ENCODE peak calls at places on chromosomes 11 and 22, in eight cellular contexts. H, C, U, R, T, F, L and A are unnamed samples.
A peak's percentile ranks its signal among the peaks of the same experiment; 100 is the strongest.

GRCh38 chr11:28009383-28009782 is 98.6 kb downstream of the KIF18A start:
- DNase-seq in C (peak; percentile 29), F (no peak), L (no peak), H (no peak), R (no peak), U (no peak), T (no peak), A (no peak)

GRCh38 chr11:85589373-85589772 is 37.8 kb downstream of the DLG2 start:
- DNase-seq in H (no peak), F (no peak), R (no peak), C (no peak), L (no peak), T (no peak), U (no peak), A (no peak)

GRCh38 chr11:453564-453963 is 3.5 kb downstream of the PTDSS2 start:
- DNase-seq in C (no peak), F (no peak), H (no peak), L (no peak), U (no peak), R (no peak), T (no peak), A (no peak)

GRCh38 chr11:121611242-121611641 is 158.5 kb upstream of the SORL1-AS1 start:
- DNase-seq in C (no peak), R (no peak), F (no peak), H (no peak), U (no peak), L (no peak), T (no peak), A (no peak)

GRCh38 chr11:130726234-130726559 is 190.1 kb downstream of the SNX19 start:
- DNase-seq in T (peak; percentile 24), U (no peak), H (peak; percentile 28), F (peak; percentile 51), C (no peak), L (peak; percentile 13), R (peak; percentile 36), A (peak; percentile 48)

GRCh38 chr22:24594569-24595120 is 1.8 kb upstream of the LRRC75B start:
- DNase-seq in U (no peak), L (no peak), R (no peak), T (no peak), C (no peak), H (no peak), F (no peak), A (no peak)

GRCh38 chr11:68337399-68337835 is 25.0 kb downstream of the LRP5 start:
- DNase-seq in T (no peak), R (no peak), F (no peak), U (no peak), L (no peak), C (no peak), H (no peak), A (no peak)

GRCh38 chr11:15349413-15349812 is 234.7 kb downstream of the INSC start:
- DNase-seq in R (no peak), U (no peak), C (no peak), T (no peak), H (no peak), L (no peak), F (no peak), A (no peak)

GRCh38 chr11:18588297-18589252 is at the start of gene UEVLD:
- DNase-seq in C (peak; percentile 93), H (peak; percentile 82), T (peak; percentile 88), R (peak; percentile 94), U (peak; percentile 74), F (peak; percentile 94), L (peak; percentile 91), A (peak; percentile 89)

GRCh38 chr22:30802202-30803166 is 107.8 kb downstream of the OSBP2 start:
- DNase-seq in U (peak; percentile 62), R (peak; percentile 96), C (peak; percentile 83), F (peak; percentile 84), L (peak; percentile 86), T (peak; percentile 55), H (peak; percentile 77), A (peak; percentile 86)

GRCh38 chr11:76589945-76590630 is 80.5 kb downstream of the LRRC32 start:
- DNase-seq in U (no peak), C (no peak), H (no peak), R (no peak), L (no peak), T (no peak), F (no peak), A (no peak)

GRCh38 chr11:26960265-26960664 is 33.6 kb upstream of the FIBIN start:
- DNase-seq in L (no peak), R (no peak), T (no peak), U (no peak), F (no peak), H (peak; percentile 62), C (no peak), A (no peak)

GRCh38 chr11:34809191-34810106 is 106.7 kb downstream of the APIP start:
- DNase-seq in H (peak; percentile 31), L (no peak), T (no peak), C (no peak), U (no peak), R (peak; percentile 26), F (no peak), A (no peak)

GRCh38 chr11:113493205-113493604 is 18.0 kb upstream of the DRD2 start:
- DNase-seq in U (no peak), C (no peak), L (no peak), F (no peak), H (no peak), T (no peak), R (no peak), A (no peak)

GRCh38 chr11:113496026-113496651 is 20.9 kb upstream of the DRD2 start:
- DNase-seq in F (no peak), R (no peak), T (no peak), L (no peak), C (no peak), H (no peak), U (no peak), A (no peak)

GRCh38 chr11:113488931-113489351 is 13.7 kb upstream of the DRD2 start:
- DNase-seq in F (no peak), R (no peak), C (no peak), H (no peak), L (no peak), T (no peak), U (no peak), A (no peak)

DNA sequence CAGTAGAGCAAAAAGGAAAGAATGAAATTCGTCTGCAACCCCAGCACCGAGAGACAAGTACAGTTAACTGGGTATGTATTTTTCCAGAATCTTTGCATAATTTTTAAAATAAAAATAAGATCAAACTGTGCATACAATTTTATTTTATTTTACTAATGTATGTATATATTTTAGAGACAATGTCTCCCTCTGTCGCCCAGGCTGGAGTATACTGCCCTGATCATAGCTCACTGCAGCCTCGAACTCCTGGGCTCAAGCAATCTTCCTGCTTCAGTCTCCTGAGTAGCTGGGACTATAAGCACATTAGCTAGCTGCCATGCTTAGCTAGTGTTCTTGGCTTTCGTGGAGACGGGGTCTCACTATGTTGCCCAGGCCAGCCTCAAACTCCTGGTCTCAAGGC is 18.8 kb upstream of the DRD2 start:
- DNase-seq in H (no peak), U (no peak), R (no peak), C (peak; percentile 1), F (no peak), L (no peak), T (no peak), A (no peak)
- TF ChIP-seq CTCF in H (peak; percentile 6), U (no peak), R (no peak), C (no peak), F (no peak), L (no peak), T (no peak), A (no peak)

GRCh38 chr11:119459293-119459976 is 36.5 kb upstream of the THY1 start:
- DNase-seq in C (no peak), R (no peak), F (no peak), H (no peak), T (no peak), L (no peak), U (no peak), A (no peak)
- H3K27ac ChIP-seq in C (no peak overlapping the region), R (no peak overlapping the region), F (no peak overlapping the region), H (no peak overlapping the region), T (peak overlapping the region; percentile 73), L (no peak overlapping the region), U (peak overlapping the region; percentile 38), A (no peak overlapping the region)

DNA sequence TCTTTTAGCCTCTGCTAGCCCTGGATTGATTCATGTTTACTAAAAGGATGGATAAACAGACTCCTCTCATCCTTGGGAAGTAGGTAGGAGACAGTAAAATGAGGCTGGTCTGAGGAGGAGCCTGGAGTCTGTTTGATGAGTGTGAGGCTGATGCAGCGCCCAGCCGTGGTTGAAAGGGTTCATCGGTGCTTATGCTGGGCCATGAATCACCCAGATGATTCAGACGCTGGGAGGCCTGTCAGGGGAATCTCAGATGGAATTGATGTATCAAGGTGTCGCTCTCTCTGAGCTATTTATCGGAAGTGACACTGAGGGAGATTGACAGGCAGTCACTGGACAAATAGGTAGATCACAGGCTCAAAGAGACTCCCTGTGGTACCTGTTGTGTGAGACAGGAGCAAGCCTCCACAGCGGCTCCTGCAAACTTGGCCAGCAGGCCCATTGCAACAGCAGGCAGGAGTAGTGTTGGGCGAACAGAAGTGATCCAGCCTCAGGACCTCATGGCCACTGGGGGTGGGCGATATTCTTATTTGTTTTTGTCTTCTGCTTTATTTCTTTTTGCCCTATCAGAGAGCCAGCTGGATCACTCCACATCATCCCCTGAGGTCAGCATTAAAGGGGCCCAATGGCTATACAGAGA is 109.9 kb upstream of the CADM1 start:
- DNase-seq in F (no peak), L (no peak), H (peak; percentile 53), T (no peak), R (peak; percentile 34), U (no peak), C (peak; percentile 42), A (no peak)
- TF ChIP-seq CTCF in F (no peak), L (no peak), H (peak; percentile 47), T (no peak), R (no peak), U (no peak), C (no peak), A (no peak)

GRCh38 chr22:17241571-17242310 is 22.5 kb upstream of the ADA2 start:
- DNase-seq in F (no peak), L (no peak), U (no peak), H (no peak), C (no peak), R (no peak), T (no peak), A (no peak)

GRCh38 chr22:17235149-17235655 is 16.0 kb upstream of the ADA2 start:
- DNase-seq in L (no peak), R (no peak), T (no peak), F (no peak), U (no peak), H (no peak), C (no peak), A (no peak)

GRCh38 chr22:17237031-17237668 is 17.9 kb upstream of the ADA2 start:
- DNase-seq in F (no peak), T (no peak), H (no peak), L (no peak), R (no peak), U (no peak), C (no peak), A (no peak)

GRCh38 chr22:17235861-17236260 is 16.6 kb upstream of the ADA2 start:
- DNase-seq in R (no peak), H (no peak), F (no peak), U (no peak), L (no peak), T (no peak), C (no peak), A (no peak)

DNA sequence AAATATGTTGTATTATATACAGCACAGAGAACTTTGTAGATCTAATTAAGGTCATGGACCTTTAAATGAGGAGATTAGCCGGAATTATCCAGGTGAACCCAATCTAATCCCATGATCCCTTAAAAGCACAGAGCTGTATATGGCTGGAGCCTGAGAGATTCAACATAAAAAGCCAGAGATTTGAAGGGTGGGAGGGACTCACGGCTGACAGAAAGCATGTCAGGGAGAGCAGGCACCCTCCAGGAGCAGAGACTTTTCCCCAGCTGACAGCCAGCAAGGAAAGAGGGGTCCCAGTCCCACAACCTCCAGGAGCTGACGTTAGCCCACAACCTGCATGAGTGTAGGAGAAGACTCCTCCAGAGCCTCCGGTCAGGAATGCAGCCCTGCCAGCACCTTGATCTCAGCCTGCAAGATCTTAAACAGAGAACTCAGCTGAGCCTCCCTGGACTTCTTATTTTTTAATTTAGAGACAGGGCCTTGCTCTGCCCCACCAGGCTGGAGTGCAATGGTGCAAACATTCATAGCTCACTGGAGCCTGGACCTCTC is 20.0 kb upstream of the ADA2 start:
- DNase-seq in F (no peak), T (no peak), C (no peak), U (no peak), H (no peak), L (no peak), R (no peak), A (no peak)
- H3K27ac ChIP-seq in F (no peak overlapping the region), T (no peak overlapping the region), C (no peak overlapping the region), U (no peak overlapping the region), H (no peak overlapping the region), L (no peak overlapping the region), R (no peak overlapping the region), A (no peak overlapping the region)